ENCODE peak calls at places on chromosomes 5 and 9, in seven cellular contexts. Y, X, W, L, F, K and H are unnamed samples.

GRCh38 chr9:98249774-98250173 is 5.7 kb downstream of the TBC1D2 start:
- DNase-seq in Y (no peak), X (no peak), W (no peak), L (no peak), F (no peak), K (no peak), H (no peak)

GRCh38 chr9:69145148-69145547 is 28.9 kb upstream of the TJP2 start:
- DNase-seq in Y (no peak), X (no peak), W (no peak), L (no peak), F (no peak), K (no peak), H (no peak)

GRCh38 chr9:125146247-125146646 is 2.9 kb upstream of the SCAI start:
- DNase-seq in Y (peak; percentile 56), X (no peak), W (no peak), L (no peak), F (no peak), K (peak; percentile 95), H (no peak)

GRCh38 chr9:93083592-93084470 is 12.2 kb upstream of the CARD19 start:
- DNase-seq in Y (no peak), X (no peak), W (no peak), L (no peak), F (no peak), K (no peak), H (no peak)

GRCh38 chr5:16995372-16995771 is 59.3 kb upstream of the MYO10 start:
- DNase-seq in Y (no peak), X (peak; percentile 73), W (no peak), L (no peak), F (no peak), K (peak; percentile 22), H (no peak)

GRCh38 chr9:99118782-99119466 is 14.0 kb downstream of the TGFBR1 start:
- DNase-seq in Y (no peak), X (no peak), W (no peak), L (no peak), F (no peak), K (no peak), H (no peak)

GRCh38 chr5:154365823-154366222 is 80.0 kb upstream of the SAP30L start:
- DNase-seq in Y (no peak), X (peak; percentile 42), W (no peak), L (no peak), F (no peak), K (peak; percentile 47), H (no peak)

GRCh38 chr5:14036514-14036913 is 92.0 kb upstream of the DNAH5 start:
- DNase-seq in Y (no peak), X (peak; percentile 84), W (no peak), L (no peak), F (no peak), K (peak; percentile 47), H (no peak)

GRCh38 chr5:141872496-141873356 is 5.5 kb downstream of the PCDH1 start:
- DNase-seq in Y (no peak), X (no peak), W (no peak), L (no peak), F (no peak), K (no peak), H (no peak)

GRCh38 chr5:178516836-178517235 is 73.4 kb downstream of the COL23A1 start:
- DNase-seq in Y (no peak), X (no peak), W (no peak), L (no peak), F (no peak), K (no peak), H (no peak)

GRCh38 chr5:113140837-113141661 is 164.5 kb downstream of the DCP2 start:
- DNase-seq in Y (no peak), X (peak; percentile 72), W (no peak), L (no peak), F (no peak), K (peak; percentile 97), H (no peak)

GRCh38 chr9:134165357-134166315 is 1.3 kb upstream of the RNU6ATAC start:
- DNase-seq in Y (no peak), X (peak; percentile 39), W (no peak), L (no peak), F (peak; percentile 28), K (peak; percentile 17), H (no peak)

GRCh38 chr5:73250645-73251044 is 77.7 kb downstream of the TMEM174 start:
- DNase-seq in Y (no peak), X (no peak), W (no peak), L (no peak), F (no peak), K (no peak), H (no peak)

GRCh38 chr5:28495876-28496275 is 1457.5 kb upstream of the CDH9 start:
- DNase-seq in Y (no peak), X (no peak), W (no peak), L (no peak), F (no peak), K (no peak), H (no peak)

GRCh38 chr9:136695435-136695895 is 8.2 kb upstream of the AGPAT2 start:
- DNase-seq in Y (no peak), X (peak; percentile 32), W (no peak), L (no peak), F (no peak), K (no peak), H (no peak)

GRCh38 chr5:14545308-14545707 is 36.3 kb upstream of the OTULINL start:
- DNase-seq in Y (no peak), X (no peak), W (no peak), L (no peak), F (no peak), K (no peak), H (no peak)

GRCh38 chr5:169826618-169827017 is 153.7 kb downstream of the INSYN2B start:
- DNase-seq in Y (no peak), X (no peak), W (no peak), L (no peak), F (no peak), K (peak; percentile 33), H (no peak)

GRCh38 chr9:112447283-112447761 is 39.3 kb upstream of the KIAA1958 start:
- DNase-seq in Y (peak; percentile 26), X (no peak), W (no peak), L (no peak), F (no peak), K (peak; percentile 55), H (no peak)

GRCh38 chr5:140165101-140165920 is 9.7 kb upstream of the CYSTM1 start:
- DNase-seq in Y (no peak), X (no peak), W (no peak), L (no peak), F (no peak), K (no peak), H (no peak)

GRCh38 chr5:55533806-55534435 is 843 bp downstream of the PLPP1 start:
- DNase-seq in Y (peak; percentile 59), X (peak; percentile 56), W (no peak), L (no peak), F (no peak), K (peak; percentile 46), H (no peak)

GRCh38 chr5:176542596-176543427 is 5.6 kb upstream of the RNF44 start:
- DNase-seq in Y (no peak), X (no peak), W (no peak), L (no peak), F (no peak), K (no peak), H (no peak)

GRCh38 chr9:4661165-4662095 is 664 bp upstream of the PLPP6 start:
- DNase-seq in Y (peak; percentile 67), X (no peak), W (no peak), L (no peak), F (no peak), K (peak; percentile 75), H (no peak)

GRCh38 chr5:170420809-170421412 is 31.7 kb upstream of the KCNMB1 start:
- DNase-seq in Y (peak; percentile 64), X (peak; percentile 61), W (peak; percentile 63), L (no peak), F (peak; percentile 27), K (peak; percentile 68), H (no peak)

GRCh38 chr9:96340707-96341106 is 38.7 kb upstream of the HSD17B3 start:
- DNase-seq in Y (no peak), X (no peak), W (no peak), L (no peak), F (no peak), K (no peak), H (no peak)

GRCh38 chr5:125044491-125045282 is 298.2 kb upstream of the ZNF608 start:
- DNase-seq in Y (peak; percentile 36), X (no peak), W (no peak), L (no peak), F (no peak), K (peak; percentile 59), H (no peak)

GRCh38 chr5:128035689-128036088 is 47.9 kb upstream of the SLC12A2 start:
- DNase-seq in Y (no peak), X (no peak), W (no peak), L (no peak), F (no peak), K (no peak), H (no peak)

GRCh38 chr9:88106492-88106891 is 31.8 kb downstream of the SPATA31C2 start:
- DNase-seq in Y (no peak), X (no peak), W (peak; percentile 5), L (no peak), F (no peak), K (peak; percentile 40), H (no peak)

GRCh38 chr5:172782169-172783039 is 11.4 kb upstream of the DUSP1 start:
- DNase-seq in Y (no peak), X (peak; percentile 42), W (no peak), L (no peak), F (no peak), K (peak; percentile 70), H (no peak)

GRCh38 chr5:156687514-156687913 is 162.6 kb upstream of the PPP1R2B start:
- DNase-seq in Y (no peak), X (no peak), W (no peak), L (no peak), F (no peak), K (no peak), H (no peak)

GRCh38 chr9:13128266-13128825 is 151.1 kb downstream of the MPDZ start:
- DNase-seq in Y (no peak), X (no peak), W (no peak), L (no peak), F (no peak), K (peak; percentile 16), H (no peak)

GRCh38 chr5:177300236-177300880 is 3.2 kb downstream of the RAB24 start:
- DNase-seq in Y (peak; percentile 81), X (peak; percentile 86), W (no peak), L (no peak), F (no peak), K (peak; percentile 88), H (no peak)

GRCh38 chr5:169424956-169425318 is 124.0 kb upstream of the SLIT3 start:
- DNase-seq in Y (no peak), X (no peak), W (no peak), L (no peak), F (no peak), K (no peak), H (no peak)

GRCh38 chr5:123444016-123444415 is 20.8 kb upstream of the CEP120 start:
- DNase-seq in Y (no peak), X (peak; percentile 36), W (no peak), L (no peak), F (no peak), K (no peak), H (no peak)

GRCh38 chr5:156913719-156914370 is 49.2 kb downstream of the TIMD4 start:
- DNase-seq in Y (no peak), X (no peak), W (no peak), L (peak; percentile 85), F (no peak), K (no peak), H (no peak)

GRCh38 chr9:3035594-3036389 is 191.9 kb upstream of the PUM3 start:
- DNase-seq in Y (no peak), X (no peak), W (no peak), L (no peak), F (no peak), K (no peak), H (no peak)

GRCh38 chr9:126468141-126468825 is 141.7 kb downstream of the MVB12B start:
- DNase-seq in Y (no peak), X (no peak), W (no peak), L (no peak), F (no peak), K (no peak), H (no peak)